ENCODE peak calls at places on chromosomes 3 and 15, in four cellular contexts. Y is aorta, S is AG04450, H is cardiac muscle cell. U is an unnamed sample.

GRCh38 chr3:122263058-122263457 is 62.0 kb upstream of the CSTA start:
- DNase-seq in Y (no peak), S (no peak), H (no peak), U (no peak)

GRCh38 chr3:193788189-193788946 is 195.4 kb downstream of the OPA1 start:
- DNase-seq in H (peak), S (no peak), Y (no peak), U (peak)

GRCh38 chr3:346186-346585 is 149.6 kb downstream of the CHL1 start:
- DNase-seq in Y (no peak), S (peak), H (no peak), U (no peak)

GRCh38 chr3:45551214-45552010 is 43.1 kb upstream of the LIMD1 start:
- DNase-seq in H (peak), S (peak), Y (peak), U (peak)

GRCh38 chr3:133488785-133489367 is 84.6 kb upstream of the CDV3 start:
- DNase-seq in Y (no peak), S (no peak), H (peak), U (no peak)

GRCh38 chr15:47731230-47731629 is 13.9 kb downstream of the SEMA6D start:
- DNase-seq in H (no peak), S (no peak), Y (no peak), U (no peak)

GRCh38 chr3:10213156-10213792 is 35.0 kb upstream of the TATDN2 start:
- DNase-seq in Y (no peak), H (no peak), S (no peak), U (no peak)

GRCh38 chr15:55247766-55248427 is 41.7 kb downstream of the RAB27A start:
- DNase-seq in Y (no peak), H (no peak), S (no peak), U (no peak)

GRCh38 chr3:194855025-194855391 is 169.3 kb downstream of the FAM43A start:
- DNase-seq in Y (no peak), S (no peak), H (no peak), U (no peak)

GRCh38 chr15:34795267-34796081 is at the start of gene ACTC1:
- DNase-seq in H (peak), S (no peak), Y (peak), U (peak)

GRCh38 chr3:100047455-100048141 is 66.7 kb downstream of the FILIP1L start:
- DNase-seq in S (peak), H (peak), Y (no peak), U (no peak)

GRCh38 chr15:88638626-88639372 is at the start of gene ISG20:
- DNase-seq in Y (peak), S (peak), H (peak), U (peak)

GRCh38 chr3:33732394-33732793 is 14.3 kb upstream of the CLASP2 start:
- DNase-seq in Y (no peak), S (no peak), H (no peak), U (no peak)

GRCh38 chr15:51758645-51759044 is 7.2 kb downstream of the TMOD2 start:
- DNase-seq in H (peak), S (no peak), Y (no peak), U (peak)

GRCh38 chr3:110754207-110754916 is 317.3 kb upstream of the NECTIN3 start:
- DNase-seq in Y (no peak), S (no peak), H (no peak), U (no peak)

GRCh38 chr3:98986073-98986472 is 84.6 kb upstream of the DCBLD2 start:
- DNase-seq in S (peak), H (peak), Y (no peak), U (peak)

GRCh38 chr15:39462691-39463090 is 118.2 kb upstream of the THBS1 start:
- DNase-seq in H (peak), Y (no peak), S (no peak), U (no peak)

GRCh38 chr3:46500631-46501377 is 3.0 kb downstream of the RTP3 start:
- DNase-seq in Y (no peak), H (peak), S (no peak), U (no peak)

GRCh38 chr15:71496336-71496955 is 313.9 kb upstream of the NR2E3 start:
- DNase-seq in Y (no peak), H (peak), S (no peak), U (no peak)

DNA sequence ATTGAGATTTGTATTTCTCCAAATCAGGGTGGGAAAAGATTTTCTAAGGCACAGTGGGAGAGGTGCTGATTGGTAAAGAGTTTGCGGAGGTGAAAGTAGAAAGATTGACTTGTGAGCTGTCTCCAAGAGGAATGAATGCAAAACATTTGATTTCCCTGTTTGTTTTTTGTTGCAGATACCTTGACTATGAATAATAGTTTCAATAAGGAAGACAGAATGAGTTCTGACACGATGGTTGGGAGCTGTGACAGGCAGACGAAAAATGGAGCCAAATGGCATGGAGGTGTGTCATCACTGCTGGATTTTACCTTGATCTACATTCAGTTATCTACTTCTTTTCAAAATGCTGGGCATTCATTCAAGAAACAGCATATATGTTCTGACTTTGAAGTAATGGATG is 145.1 kb downstream of the NFKBIZ start:
- DNase-seq in H (no peak), Y (no peak), S (no peak), U (no peak)
- H3K27ac ChIP-seq in H (no peak), Y (no peak), S (no peak), U (no peak)

GRCh38 chr3:189099505-189100290 is 72.1 kb upstream of the TPRG1 start:
- DNase-seq in H (peak), S (no peak), Y (no peak), U (peak)
- H3K4me3 ChIP-seq in H (no peak), S (no peak), Y (no peak), U (no peak)

GRCh38 chr3:58580826-58581327 is 3.7 kb upstream of the FAM107A start:
- DNase-seq in S (no peak), Y (no peak), H (peak), U (no peak)
- H3K27ac ChIP-seq in S (no peak), Y (no peak), H (no peak), U (no peak)

GRCh38 chr3:50162034-50162883 is 7.1 kb downstream of the SEMA3F start:
- DNase-seq in Y (no peak), H (no peak), S (no peak), U (no peak)

GRCh38 chr3:50160561-50160983 is 5.4 kb downstream of the SEMA3F start:
- DNase-seq in H (peak), S (no peak), Y (no peak), U (no peak)

GRCh38 chr3:50163572-50163971 is 8.4 kb downstream of the SEMA3F start:
- DNase-seq in H (peak), Y (no peak), S (no peak), U (no peak)

GRCh38 chr3:50158747-50159146 is 3.6 kb downstream of the SEMA3F start:
- DNase-seq in S (no peak), Y (no peak), H (no peak), U (no peak)

DNA sequence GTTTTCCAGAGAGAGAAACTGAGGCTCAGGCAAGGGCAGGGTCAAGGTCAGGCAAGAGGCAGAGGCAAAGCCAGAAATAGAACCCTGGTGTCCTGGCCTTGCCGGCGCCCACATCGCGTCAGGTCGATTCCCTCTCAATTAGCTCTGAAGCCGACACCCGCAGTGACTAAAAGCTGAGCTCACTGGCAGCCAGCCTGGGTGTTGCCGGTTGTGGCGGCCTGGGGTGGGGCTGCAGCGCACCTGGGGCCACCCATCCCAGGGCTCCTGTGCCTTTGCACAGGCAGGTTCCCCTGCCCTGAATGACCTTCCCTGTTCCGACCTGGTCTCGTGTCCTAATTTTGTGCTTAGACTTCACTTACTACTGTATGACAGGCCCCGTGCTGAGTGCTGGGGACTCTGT is 6.2 kb downstream of the SEMA3F start:
- DNase-seq in H (no peak), Y (no peak), S (no peak), U (no peak)
- H3K4me3 ChIP-seq in H (no peak), Y (no peak), S (no peak), U (no peak)

DNA sequence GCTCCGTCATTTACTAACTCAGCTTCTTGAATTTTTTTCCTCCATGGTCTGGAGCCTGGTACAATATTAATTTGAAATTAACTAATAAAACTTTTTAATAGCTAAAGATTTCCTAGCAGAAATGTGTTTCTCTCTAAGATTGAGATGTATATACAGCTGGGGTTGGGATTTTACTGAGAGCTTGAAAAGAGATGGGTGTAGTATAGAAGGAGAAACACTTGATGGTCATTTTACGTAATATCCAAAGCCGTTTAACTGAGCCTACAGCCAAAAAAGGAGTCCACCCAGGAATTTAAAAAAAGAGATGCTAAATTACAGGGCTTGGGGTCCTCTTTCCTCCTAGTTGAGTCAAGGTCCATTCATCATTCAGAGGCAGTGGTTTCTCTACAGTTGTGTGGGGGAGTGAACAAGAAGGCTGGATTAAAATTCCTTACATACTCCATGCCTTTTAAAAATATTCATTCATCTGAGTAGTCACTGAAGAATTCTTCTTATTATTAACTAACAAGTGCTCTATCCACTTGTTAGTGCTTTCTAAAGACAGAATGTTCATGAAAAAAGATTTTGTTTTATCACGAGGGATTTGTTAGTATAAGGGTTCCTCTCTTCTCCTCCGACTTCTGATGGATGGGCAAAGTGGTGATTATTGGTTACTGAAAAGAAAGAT is 255.3 kb upstream of the IL12A start:
- DNase-seq in S (peak), Y (no peak), H (peak), U (no peak)
- H3K27ac ChIP-seq in S (no peak), Y (no peak), H (peak), U (no peak)

GRCh38 chr3:101195951-101196713 is 124.2 kb downstream of the IMPG2 start:
- DNase-seq in S (no peak), Y (no peak), H (peak), U (no peak)

GRCh38 chr3:101204246-101204645 is 116.1 kb downstream of the IMPG2 start:
- DNase-seq in Y (no peak), H (no peak), S (no peak), U (no peak)

GRCh38 chr3:101202640-101203039 is 117.7 kb downstream of the IMPG2 start:
- DNase-seq in S (no peak), Y (no peak), H (no peak), U (no peak)

GRCh38 chr3:101203411-101203810 is 117.0 kb downstream of the IMPG2 start:
- DNase-seq in Y (no peak), H (peak), S (no peak), U (no peak)

DNA sequence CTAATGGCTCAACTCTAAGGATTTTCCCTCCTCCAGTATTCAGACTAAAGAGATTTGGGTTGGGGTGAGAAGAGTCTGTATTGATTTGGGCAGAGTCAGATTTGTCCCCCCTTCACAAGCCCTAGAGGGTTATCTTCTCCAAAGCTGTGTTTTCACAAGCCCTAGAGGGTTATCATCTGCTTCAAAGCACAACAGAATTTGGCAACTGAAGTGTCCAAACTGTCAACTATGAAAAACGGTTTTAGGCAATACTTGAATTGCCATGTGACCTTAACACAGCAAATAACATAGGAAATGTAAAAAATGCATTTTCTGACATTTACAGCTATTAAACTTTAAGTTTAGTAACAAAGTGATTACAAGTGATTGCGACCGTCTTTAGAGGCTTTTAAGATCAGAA is 119.9 kb downstream of the IMPG2 start:
- DNase-seq in H (peak), Y (no peak), S (no peak), U (no peak)
- H3K4me3 ChIP-seq in H (no peak), Y (no peak), S (no peak), U (no peak)

DNA sequence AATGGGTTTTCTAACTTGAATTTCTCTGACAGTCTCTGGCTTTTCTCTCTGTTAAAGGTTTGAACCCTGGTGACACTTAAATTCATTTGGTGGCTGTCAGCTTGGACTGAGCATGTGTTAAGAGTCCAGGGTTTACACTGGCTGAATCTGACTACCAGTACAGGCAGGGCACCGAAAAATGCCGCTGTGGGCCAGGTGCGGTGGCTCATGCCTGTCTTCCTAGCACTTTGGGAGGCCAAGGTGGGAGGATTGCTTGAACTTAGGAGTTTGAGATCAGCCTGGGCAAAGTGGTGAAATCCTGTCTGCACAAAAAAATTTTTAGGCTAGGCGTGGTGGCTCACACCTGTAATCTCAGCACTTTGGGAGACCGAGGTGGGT is 1.8 kb downstream of the MANF start:
- DNase-seq in H (no peak), Y (peak), S (no peak), U (no peak)
- H3K27ac ChIP-seq in H (peak), Y (no peak), S (no peak), U (no peak)